ENCODE peak calls at places on chromosomes 4 and X, in four cellular contexts. One of them, this sample, is unnamed.

GRCh38 chr4:78653655-78654054 is 102.1 kb downstream of the ANXA3 start:
- DNase-seq in cardiac muscle cell: no peak
- DNase-seq in heart left ventricle: no peak
- DNase-seq in WERI-Rb-1: no peak
- DNase-seq in this sample: no peak

GRCh38 chrX:9765737-9766098 is at the start of gene GPR143:
- DNase-seq in WERI-Rb-1: no peak
- DNase-seq in heart left ventricle: no peak
- DNase-seq in cardiac muscle cell: no peak
- DNase-seq in this sample: no peak

GRCh38 chr4:138327334-138327733 is 85.2 kb upstream of the SLC7A11 start:
- DNase-seq in heart left ventricle: no peak
- DNase-seq in cardiac muscle cell: no peak
- DNase-seq in WERI-Rb-1: no peak
- DNase-seq in this sample: no peak

GRCh38 chr4:183846951-183847350 is 58.2 kb upstream of the STOX2 start:
- DNase-seq in cardiac muscle cell: no peak
- DNase-seq in WERI-Rb-1: no peak
- DNase-seq in heart left ventricle: no peak
- DNase-seq in this sample: no peak

GRCh38 chr4:9812530-9813340 is 31.3 kb downstream of the DRD5 start:
- DNase-seq in WERI-Rb-1: no peak
- DNase-seq in heart left ventricle: no peak
- DNase-seq in cardiac muscle cell: no peak
- DNase-seq in this sample: no peak

GRCh38 chr4:41303372-41304118 is 46.8 kb downstream of the UCHL1 start:
- DNase-seq in WERI-Rb-1: no peak
- DNase-seq in heart left ventricle: no peak
- DNase-seq in cardiac muscle cell: no peak
- DNase-seq in this sample: no peak

GRCh38 chrX:17559728-17560379 is 177.4 kb upstream of the SCML1 start:
- DNase-seq in WERI-Rb-1: no peak
- DNase-seq in cardiac muscle cell: peak
- DNase-seq in heart left ventricle: no peak
- DNase-seq in this sample: no peak

GRCh38 chrX:102651968-102652744 is 873 bp downstream of the GPRASP1 start:
- DNase-seq in heart left ventricle: no peak
- DNase-seq in cardiac muscle cell: peak
- DNase-seq in WERI-Rb-1: peak
- DNase-seq in this sample: no peak

GRCh38 chrX:43971966-43972961 is 926 bp downstream of the NDP start:
- DNase-seq in cardiac muscle cell: no peak
- DNase-seq in WERI-Rb-1: no peak
- DNase-seq in heart left ventricle: no peak
- DNase-seq in this sample: no peak

GRCh38 chr4:128386761-128387599 is 99.4 kb upstream of the PGRMC2 start:
- DNase-seq in heart left ventricle: peak
- DNase-seq in WERI-Rb-1: peak
- DNase-seq in cardiac muscle cell: no peak
- DNase-seq in this sample: peak
- H3K27ac ChIP-seq in heart left ventricle: peak
- H3K27ac ChIP-seq in WERI-Rb-1: no peak
- H3K27ac ChIP-seq in cardiac muscle cell: no peak
- H3K27ac ChIP-seq in this sample: peak

DNA sequence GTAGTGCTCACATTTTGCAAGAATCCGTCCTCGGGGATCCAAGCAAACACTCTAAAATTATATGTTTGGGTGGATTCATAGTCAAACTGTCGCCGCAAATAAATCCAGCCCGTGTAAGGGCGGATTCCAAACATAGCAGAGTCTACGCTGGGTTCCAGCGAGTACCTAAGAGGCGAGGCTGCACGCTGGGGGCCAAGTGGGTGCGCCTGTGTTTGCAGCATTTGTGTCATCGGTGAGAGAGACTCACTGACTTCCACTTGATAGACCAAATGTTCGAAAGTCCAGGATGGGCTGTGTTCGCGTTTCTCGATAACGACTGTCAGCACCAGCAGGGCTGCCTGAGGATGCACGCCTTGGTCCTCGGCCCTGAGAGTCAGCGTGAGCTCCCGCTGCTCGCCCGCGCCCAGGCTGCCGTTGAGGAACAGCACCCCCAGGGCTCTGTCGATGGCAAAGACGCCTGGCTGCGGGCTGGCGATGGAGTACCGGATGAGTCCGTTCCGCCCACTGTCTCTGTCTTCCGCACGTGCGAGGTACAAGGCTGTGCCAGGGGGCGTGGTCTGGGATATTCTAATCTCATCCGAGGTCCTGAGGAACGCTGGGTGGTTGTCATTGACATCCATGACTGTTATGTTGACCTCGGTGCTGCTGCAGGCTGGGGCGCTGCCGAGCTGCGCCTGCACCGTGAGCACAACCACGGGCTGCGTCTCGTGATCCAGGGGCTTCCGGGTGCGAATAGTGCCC is 158.7 kb downstream of the DCHS2 start:
- DNase-seq in cardiac muscle cell: peak
- DNase-seq in WERI-Rb-1: peak
- DNase-seq in heart left ventricle: peak
- DNase-seq in this sample: no peak
- H3K4me3 ChIP-seq in cardiac muscle cell: peak
- H3K4me3 ChIP-seq in WERI-Rb-1: peak
- H3K4me3 ChIP-seq in heart left ventricle: peak
- H3K4me3 ChIP-seq in this sample: peak

GRCh38 chr4:16387448-16387847 is 161.2 kb upstream of the TAPT1 start:
- DNase-seq in WERI-Rb-1: no peak
- DNase-seq in cardiac muscle cell: no peak
- DNase-seq in heart left ventricle: no peak
- DNase-seq in this sample: no peak
- H3K27ac ChIP-seq in WERI-Rb-1: no peak
- H3K27ac ChIP-seq in cardiac muscle cell: no peak
- H3K27ac ChIP-seq in heart left ventricle: no peak
- H3K27ac ChIP-seq in this sample: no peak

GRCh38 chr4:174038481-174038880 is 245.0 kb downstream of the FBXO8 start:
- DNase-seq in heart left ventricle: no peak
- DNase-seq in WERI-Rb-1: no peak
- DNase-seq in cardiac muscle cell: peak
- DNase-seq in this sample: no peak
- H3K4me3 ChIP-seq in heart left ventricle: no peak
- H3K4me3 ChIP-seq in WERI-Rb-1: no peak
- H3K4me3 ChIP-seq in cardiac muscle cell: no peak
- H3K4me3 ChIP-seq in this sample: no peak

GRCh38 chrX:118977424-118977823 is 3.0 kb downstream of the LONRF3 start:
- DNase-seq in heart left ventricle: no peak
- DNase-seq in cardiac muscle cell: no peak
- DNase-seq in WERI-Rb-1: no peak
- DNase-seq in this sample: no peak

GRCh38 chrX:118974908-118975671 is 672 bp downstream of the LONRF3 start:
- DNase-seq in heart left ventricle: peak
- DNase-seq in cardiac muscle cell: peak
- DNase-seq in WERI-Rb-1: peak
- DNase-seq in this sample: peak

GRCh38 chrX:118975831-118976598 is 1.6 kb downstream of the LONRF3 start:
- DNase-seq in WERI-Rb-1: peak
- DNase-seq in cardiac muscle cell: peak
- DNase-seq in heart left ventricle: peak
- DNase-seq in this sample: peak

GRCh38 chrX:118978451-118978850 is 4.0 kb downstream of the LONRF3 start:
- DNase-seq in heart left ventricle: no peak
- DNase-seq in cardiac muscle cell: no peak
- DNase-seq in WERI-Rb-1: no peak
- DNase-seq in this sample: no peak

GRCh38 chrX:118976599-118977340 is 2.4 kb downstream of the LONRF3 start:
- DNase-seq in heart left ventricle: peak
- DNase-seq in WERI-Rb-1: peak
- DNase-seq in cardiac muscle cell: no peak
- DNase-seq in this sample: peak
- H3K27ac ChIP-seq in heart left ventricle: peak
- H3K27ac ChIP-seq in WERI-Rb-1: no peak
- H3K27ac ChIP-seq in cardiac muscle cell: no peak
- H3K27ac ChIP-seq in this sample: peak

GRCh38 chrX:66634272-66634671 is 4.6 kb downstream of the EDA2R start:
- DNase-seq in WERI-Rb-1: no peak
- DNase-seq in heart left ventricle: no peak
- DNase-seq in cardiac muscle cell: no peak
- DNase-seq in this sample: no peak

GRCh38 chrX:66635360-66635759 is 3.5 kb downstream of the EDA2R start:
- DNase-seq in WERI-Rb-1: no peak
- DNase-seq in heart left ventricle: no peak
- DNase-seq in cardiac muscle cell: no peak
- DNase-seq in this sample: no peak

GRCh38 chrX:66632986-66633385 is 5.9 kb downstream of the EDA2R start:
- DNase-seq in cardiac muscle cell: no peak
- DNase-seq in heart left ventricle: no peak
- DNase-seq in WERI-Rb-1: no peak
- DNase-seq in this sample: no peak

GRCh38 chrX:66633541-66633940 is 5.3 kb downstream of the EDA2R start:
- DNase-seq in WERI-Rb-1: no peak
- DNase-seq in heart left ventricle: no peak
- DNase-seq in cardiac muscle cell: no peak
- DNase-seq in this sample: no peak

GRCh38 chrX:66638591-66639500 is at the start of gene EDA2R:
- DNase-seq in heart left ventricle: no peak
- DNase-seq in WERI-Rb-1: peak
- DNase-seq in cardiac muscle cell: peak
- DNase-seq in this sample: no peak
- H3K4me3 ChIP-seq in heart left ventricle: peak
- H3K4me3 ChIP-seq in WERI-Rb-1: peak
- H3K4me3 ChIP-seq in cardiac muscle cell: peak
- H3K4me3 ChIP-seq in this sample: peak